ENCODE peak calls at places on chromosome 11, in ten cellular contexts. One of them, this sample, is unnamed.

GRCh38 chr11:35288311-35288710 is 131.0 kb downstream of the SLC1A2 start:
- DNase-seq in prostate gland: no peak
- DNase-seq in brain microvascular endothelial cell: no peak
- DNase-seq in CD8-positive, alpha-beta T cell: no peak
- DNase-seq in pancreas: no peak
- DNase-seq in ascending aorta: no peak
- DNase-seq in left ventricle myocardium inferior: no peak
- DNase-seq in heart right ventricle: no peak
- DNase-seq in tibial nerve: no peak
- DNase-seq in AG04450: no peak
- DNase-seq in this sample: no peak

GRCh38 chr11:120839201-120839600 is 184.7 kb upstream of the TBCEL start:
- DNase-seq in prostate gland: no peak
- DNase-seq in brain microvascular endothelial cell: no peak
- DNase-seq in CD8-positive, alpha-beta T cell: no peak
- DNase-seq in pancreas: no peak
- DNase-seq in ascending aorta: no peak
- DNase-seq in left ventricle myocardium inferior: no peak
- DNase-seq in heart right ventricle: no peak
- DNase-seq in tibial nerve: no peak
- DNase-seq in AG04450: no peak
- DNase-seq in this sample: no peak

GRCh38 chr11:37506516-37506915 is 908.5 kb upstream of the RAG2 start:
- DNase-seq in prostate gland: no peak
- DNase-seq in brain microvascular endothelial cell: no peak
- DNase-seq in CD8-positive, alpha-beta T cell: no peak
- DNase-seq in pancreas: no peak
- DNase-seq in ascending aorta: no peak
- DNase-seq in left ventricle myocardium inferior: no peak
- DNase-seq in heart right ventricle: no peak
- DNase-seq in tibial nerve: no peak
- DNase-seq in AG04450: no peak
- DNase-seq in this sample: no peak

GRCh38 chr11:44804449-44805151 is 77.8 kb downstream of the TSPAN18 start:
- DNase-seq in prostate gland: no peak
- DNase-seq in brain microvascular endothelial cell: no peak
- DNase-seq in CD8-positive, alpha-beta T cell: no peak
- DNase-seq in pancreas: no peak
- DNase-seq in ascending aorta: no peak
- DNase-seq in left ventricle myocardium inferior: no peak
- DNase-seq in heart right ventricle: no peak
- DNase-seq in tibial nerve: no peak
- DNase-seq in AG04450: no peak
- DNase-seq in this sample: no peak

GRCh38 chr11:10990160-10990559 is 132.3 kb upstream of the ZBED5 start:
- DNase-seq in prostate gland: no peak
- DNase-seq in brain microvascular endothelial cell: no peak
- DNase-seq in CD8-positive, alpha-beta T cell: no peak
- DNase-seq in pancreas: no peak
- DNase-seq in ascending aorta: no peak
- DNase-seq in left ventricle myocardium inferior: no peak
- DNase-seq in heart right ventricle: no peak
- DNase-seq in tibial nerve: no peak
- DNase-seq in AG04450: no peak
- DNase-seq in this sample: no peak

GRCh38 chr11:34650528-34650927 is 29.6 kb downstream of the EHF start:
- DNase-seq in prostate gland: no peak
- DNase-seq in brain microvascular endothelial cell: no peak
- DNase-seq in CD8-positive, alpha-beta T cell: peak; percentile 67
- DNase-seq in pancreas: no peak
- DNase-seq in ascending aorta: no peak
- DNase-seq in left ventricle myocardium inferior: no peak
- DNase-seq in heart right ventricle: no peak
- DNase-seq in tibial nerve: no peak
- DNase-seq in AG04450: no peak
- DNase-seq in this sample: peak; percentile 33

GRCh38 chr11:45936655-45937054 is 14.2 kb downstream of the LARGE2 start:
- DNase-seq in prostate gland: no peak
- DNase-seq in brain microvascular endothelial cell: no peak
- DNase-seq in CD8-positive, alpha-beta T cell: no peak
- DNase-seq in pancreas: no peak
- DNase-seq in ascending aorta: no peak
- DNase-seq in left ventricle myocardium inferior: no peak
- DNase-seq in heart right ventricle: no peak
- DNase-seq in tibial nerve: no peak
- DNase-seq in AG04450: no peak
- DNase-seq in this sample: no peak

GRCh38 chr11:133081730-133082452 is 450.4 kb downstream of the OPCML start:
- DNase-seq in prostate gland: no peak
- DNase-seq in brain microvascular endothelial cell: no peak
- DNase-seq in CD8-positive, alpha-beta T cell: no peak
- DNase-seq in pancreas: no peak
- DNase-seq in ascending aorta: no peak
- DNase-seq in left ventricle myocardium inferior: no peak
- DNase-seq in heart right ventricle: no peak
- DNase-seq in tibial nerve: no peak
- DNase-seq in AG04450: no peak
- DNase-seq in this sample: no peak

GRCh38 chr11:118660646-118661424 is 18.6 kb downstream of the TREH start:
- DNase-seq in prostate gland: no peak
- DNase-seq in brain microvascular endothelial cell: no peak
- DNase-seq in CD8-positive, alpha-beta T cell: no peak
- DNase-seq in pancreas: no peak
- DNase-seq in ascending aorta: peak; percentile 56
- DNase-seq in left ventricle myocardium inferior: no peak
- DNase-seq in heart right ventricle: no peak
- DNase-seq in tibial nerve: no peak
- DNase-seq in AG04450: no peak
- DNase-seq in this sample: no peak

GRCh38 chr11:68461284-68461861 is 821 bp downstream of the PPP6R3 start:
- DNase-seq in prostate gland: no peak
- DNase-seq in brain microvascular endothelial cell: no peak
- DNase-seq in CD8-positive, alpha-beta T cell: no peak
- DNase-seq in pancreas: peak; percentile 37
- DNase-seq in ascending aorta: no peak
- DNase-seq in left ventricle myocardium inferior: no peak
- DNase-seq in heart right ventricle: no peak
- DNase-seq in tibial nerve: no peak
- DNase-seq in AG04450: no peak
- DNase-seq in this sample: no peak
- H3K27ac ChIP-seq in prostate gland: peak overlapping the region; percentile 99
- H3K27ac ChIP-seq in brain microvascular endothelial cell: peak overlapping the region; percentile 88
- H3K27ac ChIP-seq in CD8-positive, alpha-beta T cell: peak overlapping the region; percentile 95
- H3K27ac ChIP-seq in pancreas: peak overlapping the region; percentile 95
- H3K27ac ChIP-seq in ascending aorta: peak overlapping the region; percentile 92
- H3K27ac ChIP-seq in left ventricle myocardium inferior: peak overlapping the region; percentile 99
- H3K27ac ChIP-seq in heart right ventricle: peak overlapping the region; percentile 99
- H3K27ac ChIP-seq in tibial nerve: peak overlapping the region; percentile 96
- H3K27ac ChIP-seq in AG04450: no peak overlapping the region
- H3K27ac ChIP-seq in this sample: peak overlapping the region; percentile 95

GRCh38 chr11:898540-899190 is 11.9 kb downstream of the CHID1 start:
- DNase-seq in prostate gland: no peak
- DNase-seq in brain microvascular endothelial cell: no peak
- DNase-seq in CD8-positive, alpha-beta T cell: no peak
- DNase-seq in pancreas: no peak
- DNase-seq in ascending aorta: no peak
- DNase-seq in left ventricle myocardium inferior: no peak
- DNase-seq in heart right ventricle: no peak
- DNase-seq in tibial nerve: peak; percentile 23
- DNase-seq in AG04450: no peak
- DNase-seq in this sample: no peak
- TF ChIP-seq CTCF in prostate gland: no peak
- TF ChIP-seq CTCF in brain microvascular endothelial cell: peak; percentile 44
- TF ChIP-seq CTCF in CD8-positive, alpha-beta T cell: no peak
- TF ChIP-seq CTCF in pancreas: no peak
- TF ChIP-seq CTCF in ascending aorta: no peak
- TF ChIP-seq CTCF in left ventricle myocardium inferior: peak; percentile 11
- TF ChIP-seq CTCF in heart right ventricle: no peak
- TF ChIP-seq CTCF in tibial nerve: no peak
- TF ChIP-seq CTCF in AG04450: peak; percentile 15
- TF ChIP-seq CTCF in this sample: no peak

GRCh38 chr11:111937461-111937769 is 272 bp downstream of the DIXDC1 start:
- DNase-seq in prostate gland: no peak
- DNase-seq in brain microvascular endothelial cell: no peak
- DNase-seq in CD8-positive, alpha-beta T cell: no peak
- DNase-seq in pancreas: no peak
- DNase-seq in ascending aorta: peak; percentile 68
- DNase-seq in left ventricle myocardium inferior: no peak
- DNase-seq in heart right ventricle: no peak
- DNase-seq in tibial nerve: no peak
- DNase-seq in AG04450: no peak
- DNase-seq in this sample: no peak
- H3K27ac ChIP-seq in prostate gland: peak overlapping the region; percentile 71
- H3K27ac ChIP-seq in brain microvascular endothelial cell: peak overlapping the region; percentile 32
- H3K27ac ChIP-seq in CD8-positive, alpha-beta T cell: no peak overlapping the region
- H3K27ac ChIP-seq in pancreas: no peak overlapping the region
- H3K27ac ChIP-seq in ascending aorta: peak overlapping the region; percentile 91
- H3K27ac ChIP-seq in left ventricle myocardium inferior: peak overlapping the region; percentile 86
- H3K27ac ChIP-seq in heart right ventricle: peak overlapping the region; percentile 80
- H3K27ac ChIP-seq in tibial nerve: peak overlapping the region; percentile 80
- H3K27ac ChIP-seq in AG04450: no peak overlapping the region
- H3K27ac ChIP-seq in this sample: no peak overlapping the region

GRCh38 chr11:1682225-1682901 is 14.6 kb upstream of the KRTAP5-6 start:
- DNase-seq in prostate gland: no peak
- DNase-seq in brain microvascular endothelial cell: no peak
- DNase-seq in CD8-positive, alpha-beta T cell: no peak
- DNase-seq in pancreas: no peak
- DNase-seq in ascending aorta: no peak
- DNase-seq in left ventricle myocardium inferior: no peak
- DNase-seq in heart right ventricle: no peak
- DNase-seq in tibial nerve: no peak
- DNase-seq in AG04450: no peak
- DNase-seq in this sample: no peak
- TF ChIP-seq CTCF in prostate gland: no peak
- TF ChIP-seq CTCF in brain microvascular endothelial cell: no peak
- TF ChIP-seq CTCF in CD8-positive, alpha-beta T cell: no peak
- TF ChIP-seq CTCF in pancreas: no peak
- TF ChIP-seq CTCF in ascending aorta: no peak
- TF ChIP-seq CTCF in left ventricle myocardium inferior: no peak
- TF ChIP-seq CTCF in heart right ventricle: no peak
- TF ChIP-seq CTCF in tibial nerve: no peak
- TF ChIP-seq CTCF in AG04450: no peak
- TF ChIP-seq CTCF in this sample: no peak

GRCh38 chr11:102005306-102005705 is 41.9 kb upstream of the CFAP300 start:
- DNase-seq in prostate gland: no peak
- DNase-seq in brain microvascular endothelial cell: no peak
- DNase-seq in CD8-positive, alpha-beta T cell: no peak
- DNase-seq in pancreas: no peak
- DNase-seq in ascending aorta: no peak
- DNase-seq in left ventricle myocardium inferior: no peak
- DNase-seq in heart right ventricle: no peak
- DNase-seq in tibial nerve: no peak
- DNase-seq in AG04450: no peak
- DNase-seq in this sample: no peak

GRCh38 chr11:102004220-102004619 is 43.0 kb upstream of the CFAP300 start:
- DNase-seq in prostate gland: no peak
- DNase-seq in brain microvascular endothelial cell: no peak
- DNase-seq in CD8-positive, alpha-beta T cell: no peak
- DNase-seq in pancreas: no peak
- DNase-seq in ascending aorta: no peak
- DNase-seq in left ventricle myocardium inferior: no peak
- DNase-seq in heart right ventricle: no peak
- DNase-seq in tibial nerve: no peak
- DNase-seq in AG04450: no peak
- DNase-seq in this sample: no peak

GRCh38 chr11:102007567-102008437 is 39.4 kb upstream of the CFAP300 start:
- DNase-seq in prostate gland: peak; percentile 42
- DNase-seq in brain microvascular endothelial cell: no peak
- DNase-seq in CD8-positive, alpha-beta T cell: no peak
- DNase-seq in pancreas: no peak
- DNase-seq in ascending aorta: no peak
- DNase-seq in left ventricle myocardium inferior: no peak
- DNase-seq in heart right ventricle: no peak
- DNase-seq in tibial nerve: no peak
- DNase-seq in AG04450: peak; percentile 4
- DNase-seq in this sample: no peak

GRCh38 chr11:102010776-102011500 is 36.3 kb upstream of the CFAP300 start:
- DNase-seq in prostate gland: peak; percentile 27
- DNase-seq in brain microvascular endothelial cell: peak; percentile 89
- DNase-seq in CD8-positive, alpha-beta T cell: no peak
- DNase-seq in pancreas: no peak
- DNase-seq in ascending aorta: peak; percentile 73
- DNase-seq in left ventricle myocardium inferior: peak; percentile 72
- DNase-seq in heart right ventricle: peak; percentile 61
- DNase-seq in tibial nerve: peak; percentile 56
- DNase-seq in AG04450: peak; percentile 59
- DNase-seq in this sample: no peak

GRCh38 chr11:102006835-102007566 is 40.2 kb upstream of the CFAP300 start:
- DNase-seq in prostate gland: no peak
- DNase-seq in brain microvascular endothelial cell: no peak
- DNase-seq in CD8-positive, alpha-beta T cell: no peak
- DNase-seq in pancreas: no peak
- DNase-seq in ascending aorta: no peak
- DNase-seq in left ventricle myocardium inferior: no peak
- DNase-seq in heart right ventricle: no peak
- DNase-seq in tibial nerve: no peak
- DNase-seq in AG04450: no peak
- DNase-seq in this sample: no peak
- H3K27ac ChIP-seq in prostate gland: no peak overlapping the region
- H3K27ac ChIP-seq in brain microvascular endothelial cell: no peak overlapping the region
- H3K27ac ChIP-seq in CD8-positive, alpha-beta T cell: no peak overlapping the region
- H3K27ac ChIP-seq in pancreas: no peak overlapping the region
- H3K27ac ChIP-seq in ascending aorta: no peak overlapping the region
- H3K27ac ChIP-seq in left ventricle myocardium inferior: no peak overlapping the region
- H3K27ac ChIP-seq in heart right ventricle: no peak overlapping the region
- H3K27ac ChIP-seq in tibial nerve: no peak overlapping the region
- H3K27ac ChIP-seq in AG04450: no peak overlapping the region
- H3K27ac ChIP-seq in this sample: no peak overlapping the region

GRCh38 chr11:103920933-103921332 is 115.5 kb upstream of the DDI1 start:
- DNase-seq in prostate gland: no peak
- DNase-seq in brain microvascular endothelial cell: no peak
- DNase-seq in CD8-positive, alpha-beta T cell: no peak
- DNase-seq in pancreas: no peak
- DNase-seq in ascending aorta: no peak
- DNase-seq in left ventricle myocardium inferior: no peak
- DNase-seq in heart right ventricle: no peak
- DNase-seq in tibial nerve: no peak
- DNase-seq in AG04450: no peak
- DNase-seq in this sample: no peak
- TF ChIP-seq CTCF in prostate gland: no peak
- TF ChIP-seq CTCF in brain microvascular endothelial cell: peak; percentile 21
- TF ChIP-seq CTCF in CD8-positive, alpha-beta T cell: no peak
- TF ChIP-seq CTCF in pancreas: no peak
- TF ChIP-seq CTCF in ascending aorta: no peak
- TF ChIP-seq CTCF in left ventricle myocardium inferior: no peak
- TF ChIP-seq CTCF in heart right ventricle: no peak
- TF ChIP-seq CTCF in tibial nerve: no peak
- TF ChIP-seq CTCF in AG04450: peak; percentile 18
- TF ChIP-seq CTCF in this sample: no peak